ENCODE peak calls at places on chromosome 13, in eight cellular contexts. V, T, C, A, X, P, U and D are unnamed samples.

GRCh38 chr13:20901668-20902437 is 693 bp downstream of the XPO4 start:
- DNase-seq in V (peak), T (peak), C (no peak), A (no peak), X (peak), P (no peak), U (no peak), D (peak)

GRCh38 chr13:95710313-95710712 is 33.4 kb downstream of the DNAJC3 start:
- DNase-seq in V (peak), T (no peak), C (no peak), A (peak), X (peak), P (peak), U (no peak), D (peak)

GRCh38 chr13:27679396-27679795 is 57.7 kb downstream of the POLR1D start:
- DNase-seq in V (no peak), T (no peak), C (no peak), A (no peak), X (no peak), P (no peak), U (no peak), D (no peak)

GRCh38 chr13:110528371-110528770 is 33.2 kb downstream of the RAB20 start:
- DNase-seq in V (no peak), T (no peak), C (no peak), A (peak), X (no peak), P (no peak), U (no peak), D (no peak)

GRCh38 chr13:51057001-51057400 is 54.1 kb downstream of the C13orf42 start:
- DNase-seq in V (no peak), T (no peak), C (no peak), A (no peak), X (no peak), P (no peak), U (no peak), D (no peak)

GRCh38 chr13:110882228-110882627 is 32.6 kb downstream of the ANKRD10 start:
- DNase-seq in V (no peak), T (no peak), C (no peak), A (no peak), X (no peak), P (no peak), U (no peak), D (no peak)

GRCh38 chr13:95005300-95005699 is 293.0 kb upstream of the SOX21 start:
- DNase-seq in V (no peak), T (no peak), C (no peak), A (no peak), X (no peak), P (no peak), U (no peak), D (no peak)

GRCh38 chr13:39784347-39784746 is 128.9 kb downstream of the COG6 start:
- DNase-seq in V (peak), T (no peak), C (no peak), A (no peak), X (peak), P (no peak), U (no peak), D (peak)

GRCh38 chr13:20209937-20210336 is 17.2 kb upstream of the GJB2 start:
- DNase-seq in V (no peak), T (no peak), C (no peak), A (no peak), X (no peak), P (no peak), U (no peak), D (no peak)

GRCh38 chr13:112105884-112106283 is 38.9 kb downstream of the SOX1 start:
- DNase-seq in V (no peak), T (no peak), C (no peak), A (no peak), X (no peak), P (no peak), U (no peak), D (no peak)

GRCh38 chr13:111658150-111659100 is 338.0 kb downstream of the TEX29 start:
- DNase-seq in V (no peak), T (no peak), C (peak), A (no peak), X (no peak), P (no peak), U (no peak), D (no peak)

GRCh38 chr13:111281751-111282311 is 38.6 kb upstream of the TEX29 start:
- DNase-seq in V (peak), T (no peak), C (peak), A (peak), X (no peak), P (no peak), U (no peak), D (peak)

GRCh38 chr13:59877933-59878332 is 285.8 kb downstream of the DIAPH3 start:
- DNase-seq in V (peak), T (no peak), C (no peak), A (no peak), X (no peak), P (peak), U (no peak), D (peak)